ENCODE peak calls at places on chromosomes 16 and 17, in six cellular contexts. One of them, this sample, is unnamed.

GRCh38 chr17:31917065-31917529 is 15.6 kb upstream of the UTP6 start:
- DNase-seq in GM06990: peak
- DNase-seq in hepatocyte: no peak
- DNase-seq in esophagus squamous epithelium: no peak
- DNase-seq in astrocyte of the spinal cord: no peak
- DNase-seq in cardiac fibroblast: no peak
- DNase-seq in this sample: peak

GRCh38 chr17:42132941-42133340 is 10.3 kb downstream of the HSPB9 start:
- DNase-seq in GM06990: no peak
- DNase-seq in hepatocyte: no peak
- DNase-seq in esophagus squamous epithelium: no peak
- DNase-seq in astrocyte of the spinal cord: peak
- DNase-seq in cardiac fibroblast: peak
- DNase-seq in this sample: peak

GRCh38 chr17:16989230-16989952 is 17.5 kb upstream of the TNFRSF13B start:
- DNase-seq in GM06990: peak
- DNase-seq in hepatocyte: no peak
- DNase-seq in esophagus squamous epithelium: no peak
- DNase-seq in astrocyte of the spinal cord: no peak
- DNase-seq in cardiac fibroblast: no peak
- DNase-seq in this sample: no peak

GRCh38 chr17:73669771-73670170 is 25.5 kb upstream of the SDK2 start:
- DNase-seq in GM06990: no peak
- DNase-seq in hepatocyte: no peak
- DNase-seq in esophagus squamous epithelium: no peak
- DNase-seq in astrocyte of the spinal cord: no peak
- DNase-seq in cardiac fibroblast: no peak
- DNase-seq in this sample: no peak

GRCh38 chr17:47694818-47695663 is 1.1 kb downstream of the TBKBP1 start:
- DNase-seq in GM06990: no peak
- DNase-seq in hepatocyte: peak
- DNase-seq in esophagus squamous epithelium: no peak
- DNase-seq in astrocyte of the spinal cord: no peak
- DNase-seq in cardiac fibroblast: peak
- DNase-seq in this sample: peak

GRCh38 chr17:46853896-46854444 is 2.6 kb downstream of the WNT9B start:
- DNase-seq in GM06990: no peak
- DNase-seq in hepatocyte: peak
- DNase-seq in esophagus squamous epithelium: no peak
- DNase-seq in astrocyte of the spinal cord: no peak
- DNase-seq in cardiac fibroblast: no peak
- DNase-seq in this sample: no peak

GRCh38 chr17:75345514-75346167 is 56.4 kb upstream of the SLC25A19 start:
- DNase-seq in GM06990: peak
- DNase-seq in hepatocyte: no peak
- DNase-seq in esophagus squamous epithelium: no peak
- DNase-seq in astrocyte of the spinal cord: no peak
- DNase-seq in cardiac fibroblast: no peak
- DNase-seq in this sample: no peak

GRCh38 chr16:89193576-89194293 is 6.6 kb downstream of the SLC22A31 start:
- DNase-seq in GM06990: peak
- DNase-seq in hepatocyte: peak
- DNase-seq in esophagus squamous epithelium: no peak
- DNase-seq in astrocyte of the spinal cord: no peak
- DNase-seq in cardiac fibroblast: no peak
- DNase-seq in this sample: peak

GRCh38 chr16:55955845-55956244 is 80.7 kb upstream of the CES5A start:
- DNase-seq in GM06990: no peak
- DNase-seq in hepatocyte: no peak
- DNase-seq in esophagus squamous epithelium: no peak
- DNase-seq in astrocyte of the spinal cord: no peak
- DNase-seq in cardiac fibroblast: no peak
- DNase-seq in this sample: no peak

GRCh38 chr17:54180919-54181318 is 358.2 kb downstream of the KIF2B start:
- DNase-seq in GM06990: no peak
- DNase-seq in hepatocyte: no peak
- DNase-seq in esophagus squamous epithelium: no peak
- DNase-seq in astrocyte of the spinal cord: no peak
- DNase-seq in cardiac fibroblast: no peak
- DNase-seq in this sample: no peak

GRCh38 chr16:87945351-87946042 is 5.7 kb upstream of the BANP start:
- DNase-seq in GM06990: no peak
- DNase-seq in hepatocyte: peak
- DNase-seq in esophagus squamous epithelium: no peak
- DNase-seq in astrocyte of the spinal cord: peak
- DNase-seq in cardiac fibroblast: peak
- DNase-seq in this sample: peak

GRCh38 chr17:13743906-13744305 is 142.2 kb upstream of the HS3ST3A1 start:
- DNase-seq in GM06990: no peak
- DNase-seq in hepatocyte: no peak
- DNase-seq in esophagus squamous epithelium: no peak
- DNase-seq in astrocyte of the spinal cord: no peak
- DNase-seq in cardiac fibroblast: no peak
- DNase-seq in this sample: no peak

GRCh38 chr17:17752822-17753448 is 71.7 kb downstream of the RAI1 start:
- DNase-seq in GM06990: no peak
- DNase-seq in hepatocyte: no peak
- DNase-seq in esophagus squamous epithelium: no peak
- DNase-seq in astrocyte of the spinal cord: no peak
- DNase-seq in cardiac fibroblast: no peak
- DNase-seq in this sample: no peak

GRCh38 chr17:31327534-31328526 is 6.4 kb upstream of the EVI2A start:
- DNase-seq in GM06990: no peak
- DNase-seq in hepatocyte: no peak
- DNase-seq in esophagus squamous epithelium: no peak
- DNase-seq in astrocyte of the spinal cord: peak
- DNase-seq in cardiac fibroblast: peak
- DNase-seq in this sample: no peak

GRCh38 chr17:58039975-58040374 is 32.9 kb upstream of the SRSF1 start:
- DNase-seq in GM06990: no peak
- DNase-seq in hepatocyte: no peak
- DNase-seq in esophagus squamous epithelium: no peak
- DNase-seq in astrocyte of the spinal cord: no peak
- DNase-seq in cardiac fibroblast: no peak
- DNase-seq in this sample: no peak

GRCh38 chr16:87201777-87202176 is 115.4 kb downstream of the C16orf95 start:
- DNase-seq in GM06990: no peak
- DNase-seq in hepatocyte: no peak
- DNase-seq in esophagus squamous epithelium: no peak
- DNase-seq in astrocyte of the spinal cord: no peak
- DNase-seq in cardiac fibroblast: no peak
- DNase-seq in this sample: no peak

GRCh38 chr16:77462894-77463293 is 28.1 kb upstream of the ADAMTS18 start:
- DNase-seq in GM06990: no peak
- DNase-seq in hepatocyte: no peak
- DNase-seq in esophagus squamous epithelium: no peak
- DNase-seq in astrocyte of the spinal cord: no peak
- DNase-seq in cardiac fibroblast: no peak
- DNase-seq in this sample: no peak

GRCh38 chr17:63932721-63933120 is 590 bp upstream of the CD79B start:
- DNase-seq in GM06990: no peak
- DNase-seq in hepatocyte: no peak
- DNase-seq in esophagus squamous epithelium: no peak
- DNase-seq in astrocyte of the spinal cord: no peak
- DNase-seq in cardiac fibroblast: no peak
- DNase-seq in this sample: no peak

GRCh38 chr16:10322723-10323527 is 62.9 kb upstream of the ATF7IP2 start:
- DNase-seq in GM06990: no peak
- DNase-seq in hepatocyte: peak
- DNase-seq in esophagus squamous epithelium: no peak
- DNase-seq in astrocyte of the spinal cord: no peak
- DNase-seq in cardiac fibroblast: no peak
- DNase-seq in this sample: no peak

GRCh38 chr17:21463204-21463661 is 87.1 kb downstream of the KCNJ12 start:
- DNase-seq in GM06990: no peak
- DNase-seq in hepatocyte: no peak
- DNase-seq in esophagus squamous epithelium: no peak
- DNase-seq in astrocyte of the spinal cord: no peak
- DNase-seq in cardiac fibroblast: no peak
- DNase-seq in this sample: no peak

GRCh38 chr16:21166561-21166961 is 8.1 kb downstream of the LDAF1 start:
- DNase-seq in GM06990: no peak
- DNase-seq in hepatocyte: no peak
- DNase-seq in esophagus squamous epithelium: no peak
- DNase-seq in astrocyte of the spinal cord: peak
- DNase-seq in cardiac fibroblast: no peak
- DNase-seq in this sample: no peak

GRCh38 chr17:67834634-67835033 is 9.3 kb downstream of the BPTF start:
- DNase-seq in GM06990: no peak
- DNase-seq in hepatocyte: no peak
- DNase-seq in esophagus squamous epithelium: no peak
- DNase-seq in astrocyte of the spinal cord: no peak
- DNase-seq in cardiac fibroblast: no peak
- DNase-seq in this sample: no peak

GRCh38 chr17:71168083-71168741 is 952.6 kb upstream of the SOX9 start:
- DNase-seq in GM06990: no peak
- DNase-seq in hepatocyte: peak
- DNase-seq in esophagus squamous epithelium: no peak
- DNase-seq in astrocyte of the spinal cord: no peak
- DNase-seq in cardiac fibroblast: no peak
- DNase-seq in this sample: peak

GRCh38 chr17:71600137-71600789 is 520.6 kb upstream of the SOX9 start:
- DNase-seq in GM06990: no peak
- DNase-seq in hepatocyte: no peak
- DNase-seq in esophagus squamous epithelium: no peak
- DNase-seq in astrocyte of the spinal cord: no peak
- DNase-seq in cardiac fibroblast: peak
- DNase-seq in this sample: no peak

GRCh38 chr16:79286646-79287423 is 313.7 kb downstream of the MAF start:
- DNase-seq in GM06990: peak
- DNase-seq in hepatocyte: no peak
- DNase-seq in esophagus squamous epithelium: no peak
- DNase-seq in astrocyte of the spinal cord: no peak
- DNase-seq in cardiac fibroblast: no peak
- DNase-seq in this sample: peak

GRCh38 chr17:348692-349425 is 3.7 kb downstream of the RPH3AL start:
- DNase-seq in GM06990: no peak
- DNase-seq in hepatocyte: no peak
- DNase-seq in esophagus squamous epithelium: no peak
- DNase-seq in astrocyte of the spinal cord: no peak
- DNase-seq in cardiac fibroblast: no peak
- DNase-seq in this sample: no peak

GRCh38 chr17:64920026-64920418 is 744 bp upstream of the LRRC37A3 start:
- DNase-seq in GM06990: no peak
- DNase-seq in hepatocyte: no peak
- DNase-seq in esophagus squamous epithelium: no peak
- DNase-seq in astrocyte of the spinal cord: no peak
- DNase-seq in cardiac fibroblast: peak
- DNase-seq in this sample: no peak

GRCh38 chr16:29875206-29875605 is 12.2 kb upstream of the CDIPT start:
- DNase-seq in GM06990: no peak
- DNase-seq in hepatocyte: no peak
- DNase-seq in esophagus squamous epithelium: no peak
- DNase-seq in astrocyte of the spinal cord: no peak
- DNase-seq in cardiac fibroblast: no peak
- DNase-seq in this sample: no peak

GRCh38 chr16:13269359-13269758 is 368.0 kb downstream of the SHISA9 start:
- DNase-seq in GM06990: no peak
- DNase-seq in hepatocyte: no peak
- DNase-seq in esophagus squamous epithelium: no peak
- DNase-seq in astrocyte of the spinal cord: no peak
- DNase-seq in cardiac fibroblast: no peak
- DNase-seq in this sample: no peak
- H3K4me3 ChIP-seq in GM06990: no peak
- H3K4me3 ChIP-seq in hepatocyte: no peak
- H3K4me3 ChIP-seq in esophagus squamous epithelium: no peak
- H3K4me3 ChIP-seq in astrocyte of the spinal cord: no peak
- H3K4me3 ChIP-seq in cardiac fibroblast: no peak
- H3K4me3 ChIP-seq in this sample: no peak

GRCh38 chr16:85983606-85984005 is 84.6 kb downstream of the IRF8 start:
- DNase-seq in GM06990: no peak
- DNase-seq in hepatocyte: no peak
- DNase-seq in esophagus squamous epithelium: no peak
- DNase-seq in astrocyte of the spinal cord: no peak
- DNase-seq in cardiac fibroblast: no peak
- DNase-seq in this sample: no peak
- TF ChIP-seq CTCF in GM06990: no peak
- TF ChIP-seq CTCF in hepatocyte: no peak
- TF ChIP-seq CTCF in esophagus squamous epithelium: no peak
- TF ChIP-seq CTCF in astrocyte of the spinal cord: no peak
- TF ChIP-seq CTCF in cardiac fibroblast: no peak
- TF ChIP-seq CTCF in this sample: no peak

GRCh38 chr17:52155301-52155700 is 3.2 kb downstream of the CA10 start:
- DNase-seq in GM06990: no peak
- DNase-seq in hepatocyte: no peak
- DNase-seq in esophagus squamous epithelium: no peak
- DNase-seq in astrocyte of the spinal cord: no peak
- DNase-seq in cardiac fibroblast: no peak
- DNase-seq in this sample: no peak

GRCh38 chr17:52157161-52157560 is 1.4 kb downstream of the CA10 start:
- DNase-seq in GM06990: no peak
- DNase-seq in hepatocyte: no peak
- DNase-seq in esophagus squamous epithelium: no peak
- DNase-seq in astrocyte of the spinal cord: no peak
- DNase-seq in cardiac fibroblast: no peak
- DNase-seq in this sample: no peak

GRCh38 chr17:52158450-52159042 is at the start of gene CA10:
- DNase-seq in GM06990: no peak
- DNase-seq in hepatocyte: peak
- DNase-seq in esophagus squamous epithelium: no peak
- DNase-seq in astrocyte of the spinal cord: no peak
- DNase-seq in cardiac fibroblast: no peak
- DNase-seq in this sample: peak

GRCh38 chr17:52157603-52158449 is 688 bp downstream of the CA10 start:
- DNase-seq in GM06990: no peak
- DNase-seq in hepatocyte: no peak
- DNase-seq in esophagus squamous epithelium: no peak
- DNase-seq in astrocyte of the spinal cord: no peak
- DNase-seq in cardiac fibroblast: no peak
- DNase-seq in this sample: no peak

GRCh38 chr17:52156576-52156975 is 1.9 kb downstream of the CA10 start:
- DNase-seq in GM06990: no peak
- DNase-seq in hepatocyte: no peak
- DNase-seq in esophagus squamous epithelium: no peak
- DNase-seq in astrocyte of the spinal cord: no peak
- DNase-seq in cardiac fibroblast: no peak
- DNase-seq in this sample: no peak
- H3K4me3 ChIP-seq in GM06990: no peak
- H3K4me3 ChIP-seq in hepatocyte: no peak
- H3K4me3 ChIP-seq in esophagus squamous epithelium: no peak
- H3K4me3 ChIP-seq in astrocyte of the spinal cord: no peak
- H3K4me3 ChIP-seq in cardiac fibroblast: no peak
- H3K4me3 ChIP-seq in this sample: no peak

GRCh38 chr16:1435921-1436697 is 5.2 kb downstream of the PERCC1 start:
- DNase-seq in GM06990: no peak
- DNase-seq in hepatocyte: no peak
- DNase-seq in esophagus squamous epithelium: no peak
- DNase-seq in astrocyte of the spinal cord: no peak
- DNase-seq in cardiac fibroblast: no peak
- DNase-seq in this sample: peak
- TF ChIP-seq CTCF in GM06990: no peak
- TF ChIP-seq CTCF in hepatocyte: no peak
- TF ChIP-seq CTCF in esophagus squamous epithelium: no peak
- TF ChIP-seq CTCF in astrocyte of the spinal cord: no peak
- TF ChIP-seq CTCF in cardiac fibroblast: no peak
- TF ChIP-seq CTCF in this sample: no peak